ENCODE peak calls at places on chromosome 22, in nine cellular contexts. E, L, J, G, S, P, O, Y and V are unnamed samples.

GRCh38 chr22:48743601-48744282 is 1083.9 kb downstream of the BRD1 start:
- DNase-seq in S (no peak), P (no peak), Y (no peak), J (no peak), G (peak), O (no peak), L (no peak), E (no peak), V (no peak)

GRCh38 chr22:38699143-38699542 is 1.6 kb downstream of the JOSD1 start:
- DNase-seq in E (no peak), L (no peak), Y (no peak), S (no peak), O (no peak), J (no peak), G (no peak), P (no peak), V (no peak)

GRCh38 chr22:29722151-29722550 is 2.3 kb downstream of the CABP7 start:
- DNase-seq in S (no peak), J (no peak), L (no peak), G (no peak), O (no peak), P (no peak), E (no peak), Y (peak), V (no peak)

GRCh38 chr22:40553014-40553579 is 83.4 kb downstream of the MRTFA start:
- DNase-seq in L (no peak), E (no peak), G (no peak), S (no peak), P (no peak), Y (no peak), J (no peak), O (no peak), V (no peak)

GRCh38 chr22:20783844-20784723 is 10.2 kb downstream of the SERPIND1 start:
- DNase-seq in P (peak), J (peak), G (peak), Y (peak), S (peak), E (peak), O (no peak), L (no peak), V (no peak)

GRCh38 chr22:19036523-19037273 is 85.5 kb downstream of the DGCR2 start:
- DNase-seq in L (no peak), S (no peak), E (no peak), O (no peak), Y (no peak), P (no peak), G (no peak), J (no peak), V (no peak)

GRCh38 chr22:19848298-19849224 is 6.1 kb downstream of the GNB1L start:
- DNase-seq in E (peak), O (no peak), Y (peak), S (no peak), L (no peak), J (no peak), G (no peak), P (no peak), V (no peak)

GRCh38 chr22:36339171-36340065 is 48.3 kb downstream of the MYH9 start:
- DNase-seq in G (no peak), J (no peak), O (no peak), L (no peak), P (peak), S (no peak), Y (no peak), E (peak), V (no peak)

GRCh38 chr22:50261615-50262459 is at the start of gene MAPK12:
- DNase-seq in O (no peak), G (no peak), S (no peak), J (no peak), Y (peak), P (no peak), E (no peak), L (no peak), V (no peak)

GRCh38 chr22:44261164-44261860 is 51.4 kb downstream of the SHISAL1 start:
- DNase-seq in G (no peak), Y (no peak), S (no peak), J (no peak), P (no peak), E (no peak), L (no peak), O (no peak), V (no peak)

GRCh38 chr22:23397008-23397617 is 183.0 kb downstream of the IGLL1 start:
- DNase-seq in O (no peak), P (no peak), G (peak), S (peak), E (no peak), L (no peak), Y (no peak), J (no peak), V (no peak)

GRCh38 chr22:32034275-32034674 is 8.8 kb upstream of the SLC5A1 start:
- DNase-seq in J (no peak), P (no peak), O (no peak), E (no peak), S (no peak), G (no peak), L (no peak), Y (no peak), V (no peak)